ENCODE peak calls at places on chromosome 9, in eight cellular contexts. Q, L, R, N, U, K, D and Y are unnamed samples.

GRCh38 chr9:100584951-100585350 is 7.1 kb downstream of the CAVIN4 start:
- DNase-seq in Q (no peak), L (no peak), R (no peak), N (no peak), U (no peak), K (no peak), D (no peak), Y (no peak)

GRCh38 chr9:38707885-38708640 is 11.9 kb downstream of the FAM240B start:
- DNase-seq in Q (no peak), L (no peak), R (no peak), N (no peak), U (no peak), K (no peak), D (peak; percentile 52), Y (no peak)

GRCh38 chr9:83955985-83956287 is 24.1 kb downstream of the HNRNPK start:
- DNase-seq in Q (no peak), L (no peak), R (no peak), N (peak; percentile 32), U (no peak), K (no peak), D (peak; percentile 65), Y (no peak)

GRCh38 chr9:114804504-114804903 is 1.3 kb downstream of the TNFSF15 start:
- DNase-seq in Q (no peak), L (peak; percentile 83), R (no peak), N (peak; percentile 35), U (peak; percentile 84), K (peak; percentile 38), D (no peak), Y (no peak)

GRCh38 chr9:109880276-109881169 is 100.5 kb downstream of the PALM2AKAP2 start:
- DNase-seq in Q (no peak), L (peak; percentile 38), R (no peak), N (no peak), U (peak; percentile 41), K (no peak), D (peak; percentile 63), Y (no peak)

GRCh38 chr9:121720311-121720991 is 69.0 kb downstream of the DAB2IP start:
- DNase-seq in Q (no peak), L (no peak), R (no peak), N (no peak), U (no peak), K (no peak), D (no peak), Y (no peak)

GRCh38 chr9:133930046-133931015 is 61.8 kb downstream of the VAV2 start:
- DNase-seq in Q (no peak), L (no peak), R (no peak), N (no peak), U (no peak), K (no peak), D (no peak), Y (no peak)

GRCh38 chr9:127721391-127721821 is 5.5 kb downstream of the TTC16 start:
- DNase-seq in Q (no peak), L (no peak), R (no peak), N (no peak), U (no peak), K (no peak), D (no peak), Y (no peak)

GRCh38 chr9:97632406-97632991 is 669 bp downstream of the TSTD2 start:
- DNase-seq in Q (peak; percentile 55), L (no peak), R (no peak), N (no peak), U (peak; percentile 84), K (peak; percentile 70), D (no peak), Y (no peak)

GRCh38 chr9:8889100-8889499 is 1089.5 kb upstream of the DMAC1 start:
- DNase-seq in Q (no peak), L (no peak), R (no peak), N (no peak), U (no peak), K (no peak), D (no peak), Y (no peak)

GRCh38 chr9:13160051-13160450 is 119.4 kb downstream of the MPDZ start:
- DNase-seq in Q (no peak), L (no peak), R (no peak), N (no peak), U (no peak), K (no peak), D (no peak), Y (no peak)

GRCh38 chr9:123738664-123739063 is 191.3 kb downstream of the DENND1A start:
- DNase-seq in Q (no peak), L (no peak), R (no peak), N (no peak), U (no peak), K (no peak), D (no peak), Y (no peak)

GRCh38 chr9:114551750-114552685 is 35.6 kb upstream of the ATP6V1G1 start:
- DNase-seq in Q (peak; percentile 33), L (peak; percentile 99), R (no peak), N (peak; percentile 69), U (peak; percentile 98), K (peak; percentile 95), D (no peak), Y (no peak)

GRCh38 chr9:69012690-69013403 is 1.1 kb downstream of the PRKACG start:
- DNase-seq in Q (no peak), L (no peak), R (no peak), N (no peak), U (no peak), K (no peak), D (peak; percentile 41), Y (no peak)

GRCh38 chr9:85577353-85577952 is 164.3 kb downstream of the AGTPBP1 start:
- DNase-seq in Q (no peak), L (no peak), R (no peak), N (no peak), U (peak; percentile 4), K (no peak), D (no peak), Y (no peak)

GRCh38 chr9:115121140-115121710 is 3.3 kb upstream of the TNC start:
- DNase-seq in Q (no peak), L (no peak), R (no peak), N (no peak), U (no peak), K (peak; percentile 95), D (no peak), Y (no peak)

GRCh38 chr9:113602126-113603119 is 138.9 kb downstream of the RGS3 start:
- DNase-seq in Q (peak; percentile 90), L (peak; percentile 74), R (no peak), N (no peak), U (peak; percentile 88), K (peak; percentile 63), D (no peak), Y (no peak)

GRCh38 chr9:70119786-70120185 is 76.1 kb downstream of the MAMDC2 start:
- DNase-seq in Q (no peak), L (no peak), R (no peak), N (no peak), U (no peak), K (no peak), D (no peak), Y (no peak)

GRCh38 chr9:110142868-110143866 is 64.8 kb downstream of the C9orf152 start:
- DNase-seq in Q (no peak), L (no peak), R (no peak), N (no peak), U (no peak), K (no peak), D (peak; percentile 82), Y (no peak)

DNA sequence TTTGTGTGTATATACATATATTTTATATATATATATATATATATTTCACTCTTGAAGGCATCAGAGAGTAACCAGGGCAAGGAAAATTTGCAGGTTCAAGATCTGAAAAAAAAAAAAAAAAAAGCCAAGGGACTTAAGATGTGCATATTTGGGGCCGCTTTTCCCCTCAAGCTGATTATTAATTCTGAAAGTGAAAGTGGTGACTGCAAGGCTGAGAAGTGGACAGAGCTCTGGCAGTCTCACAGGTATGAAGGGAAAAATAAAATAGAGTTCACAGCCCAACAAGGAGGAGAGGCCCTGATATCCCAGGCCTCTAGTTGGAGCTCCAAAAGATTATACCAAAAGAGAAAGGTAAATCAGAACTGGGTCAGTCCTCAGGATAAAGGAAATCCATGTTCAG is 234.4 kb upstream of the GAS1 start:
- DNase-seq in Q (no peak), L (no peak), R (no peak), N (no peak), U (no peak), K (no peak), D (peak; percentile 70), Y (no peak)
- TF ChIP-seq CTCF in Q (no peak), L (no peak), R (no peak), N (no peak), U (no peak), K (no peak), D (no peak), Y (no peak)

DNA sequence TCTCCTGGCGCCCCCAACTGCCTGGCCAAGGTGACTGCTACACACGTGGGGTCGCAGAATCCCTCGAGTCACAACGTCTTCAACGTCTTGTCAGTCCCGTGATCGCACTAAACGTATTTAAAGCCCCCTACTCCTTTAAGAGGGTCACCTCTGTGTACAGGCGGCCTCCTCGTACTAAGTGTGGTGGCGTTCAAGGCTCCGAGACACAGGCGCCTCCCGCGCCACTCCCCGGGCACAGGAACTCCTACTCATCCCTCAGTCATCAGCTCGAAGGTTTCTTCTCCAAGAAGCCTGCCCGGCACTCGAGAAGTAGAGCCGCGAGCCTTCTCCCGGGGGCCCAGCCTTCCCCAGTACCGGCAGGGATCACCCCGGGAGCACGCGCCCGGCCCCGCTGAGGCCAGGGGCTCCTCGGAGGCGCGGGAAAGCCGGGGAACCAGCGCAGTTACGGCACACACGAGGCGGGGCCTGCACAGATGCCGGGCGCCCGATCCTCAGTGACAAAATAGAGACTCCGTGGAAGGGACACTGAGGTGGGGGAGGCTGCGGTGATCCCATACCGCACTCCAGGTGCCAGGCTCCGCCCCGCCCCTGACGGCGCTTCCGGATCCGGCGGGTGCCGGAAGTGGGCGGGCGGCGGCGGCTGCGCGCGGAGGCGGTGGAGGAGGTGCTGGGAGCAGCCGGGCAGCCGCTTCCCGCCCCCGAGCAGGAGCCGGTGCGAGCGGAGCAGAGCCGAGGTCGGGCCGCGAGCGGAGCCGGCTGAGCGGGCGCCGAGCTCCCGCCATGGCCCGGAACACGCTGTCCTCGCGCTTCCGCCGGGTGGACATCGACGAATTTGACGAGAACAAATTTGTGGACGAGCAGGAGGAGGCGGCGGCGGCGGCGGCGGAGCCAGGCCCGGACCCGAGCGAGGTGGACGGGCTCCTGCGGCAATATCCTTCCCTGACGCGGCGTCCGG is 6.9 kb downstream of the ARPC5L start:
- DNase-seq in Q (peak; percentile 90), L (peak; percentile 76), R (peak; percentile 87), N (peak; percentile 68), U (peak; percentile 71), K (peak; percentile 41), D (peak; percentile 95), Y (peak; percentile 89)
- TF ChIP-seq CTCF in Q (peak; percentile 11), L (no peak), R (no peak), N (no peak), U (peak; percentile 31), K (no peak), D (peak; percentile 34), Y (no peak)

GRCh38 chr9:135952664-135953206 is 8.4 kb downstream of the UBAC1 start:
- DNase-seq in Q (no peak), L (no peak), R (no peak), N (no peak), U (no peak), K (no peak), D (no peak), Y (no peak)
- TF ChIP-seq CTCF in Q (no peak), L (no peak), R (no peak), N (no peak), U (no peak), K (no peak), D (no peak), Y (no peak)

DNA sequence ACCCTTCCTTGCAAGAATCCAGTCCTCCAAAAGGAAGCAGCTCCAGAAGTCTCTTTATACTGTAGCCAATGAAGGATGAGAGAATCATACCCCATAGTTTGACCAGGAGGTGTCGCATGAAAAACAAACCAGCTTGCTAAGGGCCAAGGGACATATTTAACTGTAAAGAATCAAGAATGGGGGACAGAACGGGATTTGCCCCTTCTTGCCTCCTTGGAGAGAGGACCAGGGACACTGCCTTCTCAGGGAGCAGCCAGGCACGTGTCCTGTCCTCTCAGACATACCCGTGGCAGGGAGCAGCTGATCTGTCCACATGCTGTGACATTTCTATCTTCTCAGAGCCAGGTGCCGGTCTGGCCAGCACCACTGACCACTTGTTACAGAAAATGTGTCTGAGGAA is 11.7 kb downstream of the PRUNE2 start:
- DNase-seq in Q (no peak), L (no peak), R (no peak), N (no peak), U (no peak), K (no peak), D (no peak), Y (no peak)
- TF ChIP-seq CTCF in Q (no peak), L (no peak), R (no peak), N (no peak), U (no peak), K (no peak), D (no peak), Y (no peak)